ENCODE peak calls at places on chromosomes 2 and 18, in eight cellular contexts. S, D, N, M, P, H, C and E are unnamed samples.

GRCh38 chr18:77031662-77032061 is 100.9 kb downstream of the MBP start:
- DNase-seq in C (no peak), H (no peak), P (no peak), D (no peak), N (no peak), M (no peak), S (no peak), E (no peak)

GRCh38 chr2:99451280-99451679 is 38.5 kb downstream of the REV1 start:
- DNase-seq in P (no peak), M (no peak), N (no peak), D (no peak), C (no peak), H (no peak), S (no peak), E (no peak)

GRCh38 chr2:10471046-10471571 is 23.0 kb upstream of the ODC1 start:
- DNase-seq in N (no peak), H (no peak), D (no peak), P (no peak), C (no peak), M (no peak), S (no peak), E (no peak)

GRCh38 chr2:156429211-156429610 is 7.0 kb upstream of the GPD2 start:
- DNase-seq in D (no peak), M (no peak), N (no peak), H (no peak), S (no peak), C (no peak), P (no peak), E (no peak)

GRCh38 chr2:44112096-44112495 is 56.6 kb upstream of the PPM1B start:
- DNase-seq in H (no peak), S (no peak), C (peak), N (no peak), P (no peak), D (no peak), M (no peak), E (no peak)

GRCh38 chr2:212979799-212980198 is 171.6 kb downstream of the IKZF2 start:
- DNase-seq in P (no peak), M (no peak), C (no peak), S (peak), N (no peak), D (no peak), H (no peak), E (no peak)

GRCh38 chr2:37523861-37524362 is 147.5 kb downstream of the CDC42EP3 start:
- DNase-seq in H (no peak), M (no peak), P (no peak), S (no peak), D (no peak), C (no peak), N (no peak), E (no peak)

GRCh38 chr18:31097666-31098065 is 4.6 kb downstream of the DSC2 start:
- DNase-seq in H (no peak), M (no peak), P (no peak), S (no peak), C (no peak), N (no peak), D (no peak), E (no peak)

GRCh38 chr2:201116959-201117734 is 1.2 kb downstream of the CFLAR start:
- DNase-seq in M (peak), P (peak), D (peak), S (no peak), H (no peak), C (peak), N (no peak), E (peak)

GRCh38 chr2:222318712-222319575 is 20.1 kb upstream of the PAX3 start:
- DNase-seq in D (no peak), M (peak), S (peak), N (no peak), H (peak), C (peak), P (no peak), E (peak)

GRCh38 chr2:118249970-118250369 is 161.7 kb downstream of the INSIG2 start:
- DNase-seq in H (no peak), D (no peak), P (no peak), S (no peak), C (no peak), N (no peak), M (no peak), E (no peak)

GRCh38 chr2:106075038-106075437 is 119.1 kb downstream of the UXS1 start:
- DNase-seq in P (no peak), M (no peak), C (no peak), N (no peak), D (no peak), H (no peak), S (no peak), E (no peak)

GRCh38 chr2:215736653-215737290 is 276.6 kb downstream of the MREG start:
- DNase-seq in S (peak), H (no peak), P (peak), D (no peak), N (no peak), C (no peak), M (no peak), E (no peak)

GRCh38 chr2:128040166-128040771 is 12.4 kb upstream of the SAP130 start:
- DNase-seq in N (no peak), C (no peak), M (no peak), S (no peak), H (no peak), D (no peak), P (no peak), E (no peak)

GRCh38 chr2:27085670-27086089 is 892 bp upstream of the KHK start:
- DNase-seq in C (peak), M (peak), S (no peak), H (peak), D (peak), P (peak), N (peak), E (peak)

GRCh38 chr2:145206882-145207281 is 687.0 kb upstream of the ZEB2 start:
- DNase-seq in M (no peak), S (no peak), C (no peak), P (no peak), H (no peak), N (no peak), D (no peak), E (no peak)

GRCh38 chr2:105568323-105568610 is 169.4 kb upstream of the FHL2 start:
- DNase-seq in P (no peak), C (no peak), M (no peak), S (no peak), N (no peak), D (no peak), H (no peak), E (no peak)

GRCh38 chr18:34787931-34788532 is 77.9 kb downstream of the DTNA start:
- DNase-seq in P (peak), N (peak), M (no peak), S (peak), C (peak), D (peak), H (no peak), E (peak)

GRCh38 chr2:89842180-89842908 is 1150.9 kb downstream of the RPIA start:
- DNase-seq in N (no peak), P (no peak), C (no peak), M (no peak), D (no peak), S (no peak), H (no peak), E (no peak)

GRCh38 chr2:23411752-23412431 is 26.9 kb downstream of the KLHL29 start:
- DNase-seq in M (no peak), H (no peak), S (no peak), N (no peak), P (no peak), C (no peak), D (no peak), E (no peak)

GRCh38 chr2:113178069-113178468 is 4.3 kb downstream of the PSD4 start:
- DNase-seq in M (no peak), P (no peak), D (no peak), H (peak), C (no peak), N (no peak), S (no peak), E (no peak)

GRCh38 chr2:239425496-239426098 is 24.8 kb upstream of the HDAC4 start:
- DNase-seq in M (no peak), N (no peak), H (no peak), P (no peak), D (no peak), S (no peak), C (no peak), E (no peak)

GRCh38 chr18:13909141-13909540 is 6.2 kb downstream of the MC2R start:
- DNase-seq in D (no peak), H (no peak), N (no peak), C (no peak), M (no peak), S (no peak), P (no peak), E (no peak)

GRCh38 chr2:160942505-160943125 is 217.6 kb upstream of the TANK start:
- DNase-seq in S (no peak), C (no peak), D (no peak), M (no peak), H (no peak), N (no peak), P (no peak), E (no peak)

GRCh38 chr2:236993799-236994198 is 91.9 kb upstream of the COPS8 start:
- DNase-seq in P (no peak), H (no peak), M (no peak), S (no peak), N (no peak), D (no peak), C (no peak), E (no peak)

GRCh38 chr2:42224422-42225067 is 55.4 kb downstream of the EML4 start:
- DNase-seq in P (no peak), N (no peak), S (no peak), C (no peak), D (no peak), H (no peak), M (no peak), E (no peak)

GRCh38 chr2:198326431-198326830 is 522.0 kb downstream of the PLCL1 start:
- DNase-seq in N (no peak), M (no peak), S (no peak), D (no peak), P (no peak), C (no peak), H (no peak), E (no peak)

GRCh38 chr2:176085861-176086771 is 2.4 kb upstream of the EVX2 start:
- DNase-seq in M (no peak), C (peak), H (no peak), N (no peak), S (peak), D (peak), P (no peak), E (peak)

GRCh38 chr2:236014408-236015131 is 153.6 kb downstream of the GBX2 start:
- DNase-seq in P (no peak), S (no peak), N (no peak), H (no peak), C (no peak), D (no peak), M (no peak), E (peak)

GRCh38 chr2:56184500-56184996 is 758 bp downstream of the CCDC85A start:
- DNase-seq in D (no peak), S (no peak), C (peak), M (no peak), P (peak), H (no peak), N (no peak), E (no peak)

GRCh38 chr2:209431701-209432100 is 7.9 kb downstream of the MAP2 start:
- DNase-seq in S (no peak), N (no peak), M (no peak), H (no peak), C (peak), P (no peak), D (no peak), E (no peak)